ENCODE peak calls at places on chromosomes 12 and 14, in six cellular contexts. One of them, this sample, is unnamed.

GRCh38 chr14:71143391-71144290 is 236.4 kb downstream of the PCNX1 start:
- DNase-seq in hepatocyte: peak
- DNase-seq in natural killer cell treated with Interleukin-12 subunit alpha and Interleukin-12 subunit beta and Interleukin-15 and Interleukin-18, amount 100 ng/mL, for 72 hours: no peak
- DNase-seq in AG08396: no peak
- DNase-seq in GM19239: no peak
- DNase-seq in glutamatergic neuron: no peak
- DNase-seq in this sample: no peak

GRCh38 chr12:44342371-44342770 is 506.5 kb downstream of the TMEM117 start:
- DNase-seq in hepatocyte: no peak
- DNase-seq in natural killer cell treated with Interleukin-12 subunit alpha and Interleukin-12 subunit beta and Interleukin-15 and Interleukin-18, amount 100 ng/mL, for 72 hours: no peak
- DNase-seq in AG08396: no peak
- DNase-seq in GM19239: no peak
- DNase-seq in glutamatergic neuron: no peak
- DNase-seq in this sample: no peak

GRCh38 chr14:92733007-92733406 is 15.4 kb downstream of the LGMN start:
- DNase-seq in hepatocyte: no peak
- DNase-seq in natural killer cell treated with Interleukin-12 subunit alpha and Interleukin-12 subunit beta and Interleukin-15 and Interleukin-18, amount 100 ng/mL, for 72 hours: no peak
- DNase-seq in AG08396: no peak
- DNase-seq in GM19239: no peak
- DNase-seq in glutamatergic neuron: no peak
- DNase-seq in this sample: no peak

GRCh38 chr12:53159195-53159834 is 21.2 kb upstream of the ZNF740 start:
- DNase-seq in hepatocyte: peak
- DNase-seq in natural killer cell treated with Interleukin-12 subunit alpha and Interleukin-12 subunit beta and Interleukin-15 and Interleukin-18, amount 100 ng/mL, for 72 hours: peak
- DNase-seq in AG08396: peak
- DNase-seq in GM19239: peak
- DNase-seq in glutamatergic neuron: peak
- DNase-seq in this sample: peak

GRCh38 chr14:56989359-56989758 is 179.1 kb upstream of the OTX2 start:
- DNase-seq in hepatocyte: no peak
- DNase-seq in natural killer cell treated with Interleukin-12 subunit alpha and Interleukin-12 subunit beta and Interleukin-15 and Interleukin-18, amount 100 ng/mL, for 72 hours: no peak
- DNase-seq in AG08396: no peak
- DNase-seq in GM19239: no peak
- DNase-seq in glutamatergic neuron: no peak
- DNase-seq in this sample: no peak

GRCh38 chr12:113392988-113393579 is 10.6 kb downstream of the SDS start:
- DNase-seq in hepatocyte: no peak
- DNase-seq in natural killer cell treated with Interleukin-12 subunit alpha and Interleukin-12 subunit beta and Interleukin-15 and Interleukin-18, amount 100 ng/mL, for 72 hours: no peak
- DNase-seq in AG08396: peak
- DNase-seq in GM19239: no peak
- DNase-seq in glutamatergic neuron: no peak
- DNase-seq in this sample: no peak

GRCh38 chr12:78229491-78230209 is 399.0 kb downstream of the NAV3 start:
- DNase-seq in hepatocyte: peak
- DNase-seq in natural killer cell treated with Interleukin-12 subunit alpha and Interleukin-12 subunit beta and Interleukin-15 and Interleukin-18, amount 100 ng/mL, for 72 hours: no peak
- DNase-seq in AG08396: peak
- DNase-seq in GM19239: peak
- DNase-seq in glutamatergic neuron: peak
- DNase-seq in this sample: no peak

GRCh38 chr12:78586790-78587189 is 277.8 kb upstream of the SYT1 start:
- DNase-seq in hepatocyte: no peak
- DNase-seq in natural killer cell treated with Interleukin-12 subunit alpha and Interleukin-12 subunit beta and Interleukin-15 and Interleukin-18, amount 100 ng/mL, for 72 hours: no peak
- DNase-seq in AG08396: no peak
- DNase-seq in GM19239: no peak
- DNase-seq in glutamatergic neuron: no peak
- DNase-seq in this sample: no peak

GRCh38 chr12:131053567-131053966 is 99.9 kb downstream of the ADGRD1 start:
- DNase-seq in hepatocyte: no peak
- DNase-seq in natural killer cell treated with Interleukin-12 subunit alpha and Interleukin-12 subunit beta and Interleukin-15 and Interleukin-18, amount 100 ng/mL, for 72 hours: no peak
- DNase-seq in AG08396: no peak
- DNase-seq in GM19239: no peak
- DNase-seq in glutamatergic neuron: no peak
- DNase-seq in this sample: no peak

GRCh38 chr14:90502760-90503159 is 105.9 kb downstream of the CALM1 start:
- DNase-seq in hepatocyte: no peak
- DNase-seq in natural killer cell treated with Interleukin-12 subunit alpha and Interleukin-12 subunit beta and Interleukin-15 and Interleukin-18, amount 100 ng/mL, for 72 hours: no peak
- DNase-seq in AG08396: no peak
- DNase-seq in GM19239: no peak
- DNase-seq in glutamatergic neuron: no peak
- DNase-seq in this sample: no peak

GRCh38 chr14:105117710-105118385 is 50.7 kb downstream of the JAG2 start:
- DNase-seq in hepatocyte: no peak
- DNase-seq in natural killer cell treated with Interleukin-12 subunit alpha and Interleukin-12 subunit beta and Interleukin-15 and Interleukin-18, amount 100 ng/mL, for 72 hours: no peak
- DNase-seq in AG08396: no peak
- DNase-seq in GM19239: no peak
- DNase-seq in glutamatergic neuron: no peak
- DNase-seq in this sample: peak

GRCh38 chr14:49339130-49339529 is 247.1 kb downstream of the RPS29 start:
- DNase-seq in hepatocyte: no peak
- DNase-seq in natural killer cell treated with Interleukin-12 subunit alpha and Interleukin-12 subunit beta and Interleukin-15 and Interleukin-18, amount 100 ng/mL, for 72 hours: no peak
- DNase-seq in AG08396: no peak
- DNase-seq in GM19239: no peak
- DNase-seq in glutamatergic neuron: no peak
- DNase-seq in this sample: no peak

GRCh38 chr12:41967668-41968649 is 176.7 kb downstream of the GXYLT1 start:
- DNase-seq in hepatocyte: peak
- DNase-seq in natural killer cell treated with Interleukin-12 subunit alpha and Interleukin-12 subunit beta and Interleukin-15 and Interleukin-18, amount 100 ng/mL, for 72 hours: no peak
- DNase-seq in AG08396: no peak
- DNase-seq in GM19239: no peak
- DNase-seq in glutamatergic neuron: peak
- DNase-seq in this sample: no peak

GRCh38 chr12:77231548-77231947 is 166.2 kb upstream of the E2F7 start:
- DNase-seq in hepatocyte: peak
- DNase-seq in natural killer cell treated with Interleukin-12 subunit alpha and Interleukin-12 subunit beta and Interleukin-15 and Interleukin-18, amount 100 ng/mL, for 72 hours: no peak
- DNase-seq in AG08396: peak
- DNase-seq in GM19239: no peak
- DNase-seq in glutamatergic neuron: no peak
- DNase-seq in this sample: no peak

GRCh38 chr14:68391292-68392014 is 401.4 kb downstream of the ZFP36L1 start:
- DNase-seq in hepatocyte: no peak
- DNase-seq in natural killer cell treated with Interleukin-12 subunit alpha and Interleukin-12 subunit beta and Interleukin-15 and Interleukin-18, amount 100 ng/mL, for 72 hours: no peak
- DNase-seq in AG08396: peak
- DNase-seq in GM19239: no peak
- DNase-seq in glutamatergic neuron: no peak
- DNase-seq in this sample: no peak

GRCh38 chr12:108611884-108612415 is 14.1 kb upstream of the TMEM119 start:
- DNase-seq in hepatocyte: peak
- DNase-seq in natural killer cell treated with Interleukin-12 subunit alpha and Interleukin-12 subunit beta and Interleukin-15 and Interleukin-18, amount 100 ng/mL, for 72 hours: no peak
- DNase-seq in AG08396: peak
- DNase-seq in GM19239: no peak
- DNase-seq in glutamatergic neuron: peak
- DNase-seq in this sample: no peak

GRCh38 chr14:93008381-93008780 is 85.4 kb downstream of the CHGA start:
- DNase-seq in hepatocyte: no peak
- DNase-seq in natural killer cell treated with Interleukin-12 subunit alpha and Interleukin-12 subunit beta and Interleukin-15 and Interleukin-18, amount 100 ng/mL, for 72 hours: no peak
- DNase-seq in AG08396: no peak
- DNase-seq in GM19239: no peak
- DNase-seq in glutamatergic neuron: no peak
- DNase-seq in this sample: no peak

GRCh38 chr14:101776315-101776714 is 14.8 kb downstream of the PPP2R5C start:
- DNase-seq in hepatocyte: no peak
- DNase-seq in natural killer cell treated with Interleukin-12 subunit alpha and Interleukin-12 subunit beta and Interleukin-15 and Interleukin-18, amount 100 ng/mL, for 72 hours: no peak
- DNase-seq in AG08396: no peak
- DNase-seq in GM19239: no peak
- DNase-seq in glutamatergic neuron: no peak
- DNase-seq in this sample: peak